ENCODE peak calls at places on chromosomes 1 and 21, in six cellular contexts. A is ascending aorta, E is GM20000, W is psoas muscle, Q is foreskin fibroblast, H is AG04450. M is an unnamed sample.
A peak's percentile ranks its signal among the peaks of the same experiment; 100 is the strongest.

GRCh38 chr21:15037894-15038293 is 26.9 kb downstream of the NRIP1 start:
- DNase-seq in W (no peak), H (no peak), A (no peak), Q (no peak), E (no peak), M (no peak)

GRCh38 chr1:166865931-166866330 is 10.1 kb downstream of the TADA1 start:
- DNase-seq in Q (peak; percentile 22), A (no peak), W (no peak), H (no peak), E (no peak), M (no peak)

GRCh38 chr1:184486761-184487445 is 100.1 kb downstream of the C1orf21 start:
- DNase-seq in A (no peak), H (no peak), Q (no peak), W (no peak), E (no peak), M (no peak)

GRCh38 chr1:42176902-42177519 is 12.5 kb upstream of the GUCA2A start:
- DNase-seq in H (no peak), Q (peak; percentile 62), W (no peak), A (no peak), E (peak; percentile 74), M (peak; percentile 39)

GRCh38 chr1:14261395-14261794 is 337.1 kb upstream of the KAZN start:
- DNase-seq in W (no peak), E (no peak), A (no peak), Q (no peak), H (no peak), M (no peak)

GRCh38 chr1:39898648-39899603 is 2.8 kb downstream of the MYCL start:
- DNase-seq in H (no peak), Q (peak; percentile 69), E (peak; percentile 61), A (no peak), W (no peak), M (no peak)

GRCh38 chr21:42340187-42340586 is 10.6 kb downstream of the TFF2 start:
- DNase-seq in E (no peak), H (no peak), A (no peak), Q (no peak), W (no peak), M (no peak)

GRCh38 chr1:230163205-230163604 is 96.2 kb downstream of the GALNT2 start:
- DNase-seq in Q (peak; percentile 95), E (no peak), A (peak; percentile 41), H (no peak), W (peak; percentile 68), M (peak; percentile 89)

GRCh38 chr1:94044290-94044790 is 76.6 kb downstream of the ABCA4 start:
- DNase-seq in W (peak; percentile 49), A (no peak), H (no peak), E (no peak), Q (no peak), M (no peak)

GRCh38 chr1:114219247-114219872 is 65.7 kb upstream of the SYT6 start:
- DNase-seq in E (no peak), Q (peak; percentile 40), W (no peak), A (no peak), H (no peak), M (no peak)

GRCh38 chr1:243667591-243667990 is 182.5 kb downstream of the AKT3 start:
- DNase-seq in E (peak; percentile 9), A (no peak), W (no peak), H (no peak), Q (no peak), M (no peak)

GRCh38 chr1:209875510-209875909 is 47.7 kb downstream of the UTP25 start:
- DNase-seq in A (no peak), E (no peak), Q (peak; percentile 73), H (no peak), W (no peak), M (peak; percentile 58)

GRCh38 chr1:212125654-212126053 is 90.1 kb downstream of the DTL start:
- DNase-seq in W (no peak), A (no peak), E (no peak), H (no peak), Q (no peak), M (no peak)

GRCh38 chr1:212124891-212125582 is 89.5 kb downstream of the DTL start:
- DNase-seq in H (no peak), W (no peak), E (no peak), A (no peak), Q (no peak), M (no peak)

GRCh38 chr1:212132040-212132439 is 96.5 kb downstream of the DTL start:
- DNase-seq in E (no peak), A (no peak), H (no peak), W (no peak), Q (peak; percentile 58), M (peak; percentile 8)

GRCh38 chr1:212129781-212130180 is 94.2 kb downstream of the DTL start:
- DNase-seq in Q (no peak), W (no peak), H (no peak), A (no peak), E (no peak), M (no peak)

GRCh38 chr1:212127219-212127618 is 91.7 kb downstream of the DTL start:
- DNase-seq in W (no peak), A (no peak), Q (no peak), E (no peak), H (no peak), M (no peak)
- TF ChIP-seq CTCF in W (no peak), A (no peak), Q (no peak), E (no peak), H (no peak), M (no peak)

DNA sequence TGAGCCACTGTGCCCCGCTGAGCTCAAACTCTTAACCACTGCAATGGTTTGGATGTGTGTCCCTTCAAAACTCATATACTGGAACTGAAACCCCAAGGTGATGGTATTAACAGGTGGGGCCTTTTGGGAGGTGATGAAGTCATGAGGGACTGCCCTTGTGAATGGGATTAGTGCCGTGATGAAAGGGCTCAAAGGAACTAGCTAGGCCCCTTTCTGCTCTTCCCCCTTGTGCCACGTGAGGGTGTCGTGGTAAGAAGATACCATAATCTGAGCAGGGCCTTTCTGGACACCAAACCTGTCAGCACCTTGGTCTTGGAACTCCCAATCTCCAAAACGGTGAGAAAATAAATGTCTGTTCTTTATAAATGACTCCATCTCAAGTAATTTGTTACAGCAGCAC is 45.5 kb upstream of the SPOCD1 start:
- DNase-seq in A (no peak), W (no peak), E (peak; percentile 38), Q (no peak), H (no peak), M (no peak)
- TF ChIP-seq CTCF in A (no peak), W (no peak), E (peak; percentile 17), Q (no peak), H (no peak), M (no peak)

DNA sequence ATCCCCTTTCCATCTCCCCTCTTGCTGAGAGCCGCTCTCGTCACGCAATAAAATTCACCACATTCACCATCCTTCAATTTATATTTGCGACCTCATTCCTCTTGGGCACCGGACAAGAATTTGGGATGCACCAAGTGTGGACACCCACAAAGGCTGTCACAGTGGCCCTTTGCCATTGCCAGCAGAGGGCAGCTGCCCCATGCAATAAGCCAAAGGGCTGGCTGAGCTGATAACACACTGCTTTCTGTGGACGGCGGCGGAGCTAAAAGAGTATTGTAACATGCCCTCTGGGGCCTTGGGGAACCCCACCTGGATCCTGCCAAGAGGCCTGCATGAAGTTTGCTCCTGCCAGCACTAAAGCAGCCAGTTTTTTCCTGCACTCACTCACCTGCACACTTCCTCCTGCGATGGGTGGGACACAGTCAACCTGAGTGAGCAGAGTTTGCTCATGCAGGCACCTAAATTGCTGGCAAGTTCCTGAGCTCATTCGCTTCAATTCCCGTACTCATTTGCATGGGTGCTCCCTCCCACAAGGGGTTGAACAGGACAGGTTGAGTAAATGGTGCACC is 792.3 kb upstream of the ADAMTS5 start:
- DNase-seq in E (no peak), A (no peak), W (no peak), Q (peak; percentile 18), H (no peak), M (no peak)
- TF ChIP-seq CTCF in E (no peak), A (no peak), W (peak; percentile 55), Q (peak; percentile 37), H (peak; percentile 23), M (peak; percentile 69)

DNA sequence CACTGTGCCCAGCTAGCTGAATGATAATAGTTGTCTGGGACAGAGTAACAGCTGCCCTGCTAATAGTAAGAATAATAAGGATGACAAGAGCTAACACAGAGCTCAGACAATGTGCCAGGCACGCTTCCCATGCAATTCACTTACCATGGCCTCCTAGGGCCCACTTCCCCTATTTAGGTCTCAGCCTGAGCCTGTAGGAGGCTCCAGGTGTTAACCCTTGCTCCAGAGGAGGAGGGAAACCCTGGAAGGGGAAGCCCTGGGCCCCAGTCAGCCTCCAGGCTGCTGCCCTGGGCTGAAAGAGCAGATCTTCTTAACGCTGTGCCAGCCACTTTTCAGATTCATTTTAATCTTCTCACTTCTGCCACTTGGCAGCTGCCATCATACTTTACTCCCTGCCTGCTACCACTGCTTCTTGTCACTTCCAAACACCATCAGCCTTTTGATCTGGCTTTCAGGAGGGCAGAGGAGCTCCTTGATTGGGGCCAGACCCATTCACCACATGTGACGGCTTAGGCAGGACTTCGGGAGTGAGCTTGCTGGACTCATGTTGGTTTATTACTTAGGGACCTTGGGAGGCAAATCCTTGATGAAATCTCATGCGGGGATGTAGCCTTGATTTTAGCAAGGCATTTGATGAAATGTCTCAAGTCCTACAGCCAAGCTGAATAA is 66.7 kb upstream of the PARP1 start:
- DNase-seq in H (no peak), E (no peak), A (no peak), Q (no peak), W (no peak), M (no peak)
- TF ChIP-seq CTCF in H (no peak), E (no peak), A (no peak), Q (no peak), W (no peak), M (no peak)

GRCh38 chr1:98661544-98662353 is at the start of gene SNX7:
- DNase-seq in A (peak; percentile 90), Q (peak; percentile 93), W (peak; percentile 85), E (peak; percentile 61), H (peak; percentile 24), M (peak; percentile 72)
- TF ChIP-seq CTCF in A (peak; percentile 30), Q (no peak), W (no peak), E (no peak), H (peak; percentile 23), M (peak; percentile 69)

GRCh38 chr1:161304927-161305871 is 4.6 kb downstream of the MPZ start:
- DNase-seq in H (no peak), E (no peak), A (no peak), Q (peak; percentile 15), W (no peak), M (no peak)

GRCh38 chr1:161307230-161307768 is 2.5 kb downstream of the MPZ start:
- DNase-seq in E (no peak), W (no peak), Q (peak; percentile 81), H (no peak), A (no peak), M (no peak)

GRCh38 chr1:161307892-161308638 is 1.7 kb downstream of the MPZ start:
- DNase-seq in A (no peak), Q (no peak), H (no peak), E (no peak), W (no peak), M (no peak)

GRCh38 chr1:161309868-161310267 is at the start of gene MPZ:
- DNase-seq in Q (no peak), E (no peak), H (no peak), A (no peak), W (no peak), M (no peak)

GRCh38 chr1:161305872-161306519 is 3.8 kb downstream of the MPZ start:
- DNase-seq in E (peak; percentile 88), Q (peak; percentile 67), W (peak; percentile 70), H (no peak), A (peak; percentile 86), M (no peak)
- TF ChIP-seq CTCF in E (peak; percentile 5), Q (peak; percentile 18), W (no peak), H (peak; percentile 10), A (no peak), M (peak; percentile 12)

M was measured in HFFc6.